ENCODE peak calls at places on chromosome 13, in nine cellular contexts. Z, B, C, K, P, G, H, A and S are unnamed samples.

GRCh38 chr13:101399365-101399764 is 16.9 kb downstream of the NALCN start:
- DNase-seq in Z (no peak), B (peak), C (no peak), K (no peak), P (peak), G (no peak), H (no peak), A (no peak), S (peak)

GRCh38 chr13:79197933-79198332 is 208.1 kb downstream of the RBM26 start:
- DNase-seq in Z (no peak), B (no peak), C (no peak), K (no peak), P (no peak), G (no peak), H (no peak), A (no peak), S (no peak)

GRCh38 chr13:111326981-111327642 is 6.7 kb downstream of the TEX29 start:
- DNase-seq in Z (no peak), B (no peak), C (no peak), K (no peak), P (no peak), G (no peak), H (no peak), A (no peak), S (no peak)

GRCh38 chr13:111852701-111853100 is 214.2 kb upstream of the SOX1 start:
- DNase-seq in Z (no peak), B (no peak), C (no peak), K (no peak), P (no peak), G (no peak), H (no peak), A (no peak), S (no peak)

GRCh38 chr13:25231537-25231936 is 55.8 kb downstream of the MTMR6 start:
- DNase-seq in Z (no peak), B (no peak), C (no peak), K (no peak), P (no peak), G (no peak), H (no peak), A (no peak), S (no peak)

GRCh38 chr13:32581177-32581786 is 5.0 kb upstream of the PDS5B start:
- DNase-seq in Z (no peak), B (no peak), C (peak), K (no peak), P (peak), G (no peak), H (no peak), A (no peak), S (peak)

GRCh38 chr13:47826481-47826880 is 174.6 kb downstream of the SUCLA2 start:
- DNase-seq in Z (no peak), B (peak), C (no peak), K (no peak), P (peak), G (peak), H (no peak), A (no peak), S (peak)

GRCh38 chr13:43514326-43514725 is 272.4 kb downstream of the ENOX1 start:
- DNase-seq in Z (no peak), B (no peak), C (no peak), K (no peak), P (no peak), G (no peak), H (no peak), A (no peak), S (no peak)

GRCh38 chr13:53782400-53783030 is 753.9 kb downstream of the OLFM4 start:
- DNase-seq in Z (no peak), B (peak), C (peak), K (no peak), P (peak), G (peak), H (peak), A (no peak), S (peak)

GRCh38 chr13:26458196-26458734 is 99.2 kb upstream of the WASF3 start:
- DNase-seq in Z (no peak), B (no peak), C (no peak), K (no peak), P (peak), G (no peak), H (no peak), A (no peak), S (no peak)

GRCh38 chr13:97141564-97142005 is 80.5 kb upstream of the MBNL2 start:
- DNase-seq in Z (no peak), B (peak), C (peak), K (no peak), P (peak), G (peak), H (peak), A (no peak), S (peak)

GRCh38 chr13:28000567-28000966 is 12.1 kb upstream of the URAD start:
- DNase-seq in Z (no peak), B (no peak), C (no peak), K (no peak), P (no peak), G (no peak), H (no peak), A (no peak), S (no peak)

GRCh38 chr13:48504606-48505369 is 28.1 kb downstream of the RCBTB2 start:
- DNase-seq in Z (no peak), B (no peak), C (no peak), K (no peak), P (no peak), G (no peak), H (no peak), A (no peak), S (no peak)

GRCh38 chr13:30580852-30581502 is 36.7 kb upstream of the USPL1 start:
- DNase-seq in Z (no peak), B (no peak), C (no peak), K (no peak), P (no peak), G (no peak), H (no peak), A (no peak), S (peak)

GRCh38 chr13:97492257-97492656 is 58.3 kb downstream of the RAP2A start:
- DNase-seq in Z (no peak), B (no peak), C (no peak), K (no peak), P (no peak), G (no peak), H (no peak), A (no peak), S (no peak)

GRCh38 chr13:95641291-95641811 is 3.2 kb downstream of the DZIP1 start:
- DNase-seq in Z (peak), B (no peak), C (no peak), K (peak), P (peak), G (no peak), H (no peak), A (no peak), S (peak)

GRCh38 chr13:113630804-113631203 is 27.2 kb downstream of the ATP4B start:
- DNase-seq in Z (no peak), B (no peak), C (no peak), K (no peak), P (no peak), G (no peak), H (no peak), A (no peak), S (no peak)